ENCODE peak calls at places on chromosomes 16 and 17, in seven cellular contexts. One of them, this sample, is unnamed.

GRCh38 chr16:28823291-28823718 is 506 bp downstream of the ATXN2L start:
- DNase-seq in WTC11: peak
- DNase-seq in activated naive CD4-positive, alpha-beta T cell: peak
- DNase-seq in GM12865: no peak
- DNase-seq in non-pigmented ciliary epithelial cell: no peak
- DNase-seq in amniotic stem cell: no peak
- DNase-seq in left ventricle myocardium superior: peak
- DNase-seq in this sample: no peak

GRCh38 chr17:4249452-4250029 is 14.2 kb downstream of the ANKFY1 start:
- DNase-seq in non-pigmented ciliary epithelial cell: no peak
- DNase-seq in activated naive CD4-positive, alpha-beta T cell: no peak
- DNase-seq in amniotic stem cell: no peak
- DNase-seq in GM12865: peak
- DNase-seq in WTC11: no peak
- DNase-seq in left ventricle myocardium superior: no peak
- DNase-seq in this sample: no peak

GRCh38 chr17:4827399-4827798 is 5.7 kb upstream of the MINK1 start:
- DNase-seq in WTC11: no peak
- DNase-seq in left ventricle myocardium superior: no peak
- DNase-seq in amniotic stem cell: no peak
- DNase-seq in non-pigmented ciliary epithelial cell: no peak
- DNase-seq in GM12865: no peak
- DNase-seq in activated naive CD4-positive, alpha-beta T cell: no peak
- DNase-seq in this sample: no peak

GRCh38 chr16:83738926-83739503 is 68.8 kb upstream of the HSBP1 start:
- DNase-seq in amniotic stem cell: no peak
- DNase-seq in left ventricle myocardium superior: no peak
- DNase-seq in non-pigmented ciliary epithelial cell: peak
- DNase-seq in activated naive CD4-positive, alpha-beta T cell: no peak
- DNase-seq in WTC11: no peak
- DNase-seq in GM12865: no peak
- DNase-seq in this sample: no peak

GRCh38 chr16:11797957-11798299 is 870 bp upstream of the ZC3H7A start:
- DNase-seq in GM12865: peak
- DNase-seq in WTC11: no peak
- DNase-seq in left ventricle myocardium superior: no peak
- DNase-seq in amniotic stem cell: no peak
- DNase-seq in activated naive CD4-positive, alpha-beta T cell: no peak
- DNase-seq in non-pigmented ciliary epithelial cell: no peak
- DNase-seq in this sample: no peak

GRCh38 chr16:88686062-88686438 is 257 bp downstream of the SNAI3 start:
- DNase-seq in left ventricle myocardium superior: peak
- DNase-seq in amniotic stem cell: no peak
- DNase-seq in non-pigmented ciliary epithelial cell: no peak
- DNase-seq in activated naive CD4-positive, alpha-beta T cell: no peak
- DNase-seq in GM12865: no peak
- DNase-seq in WTC11: no peak
- DNase-seq in this sample: no peak

GRCh38 chr16:70162041-70162451 is 11.5 kb upstream of the CLEC18C start:
- DNase-seq in amniotic stem cell: peak
- DNase-seq in left ventricle myocardium superior: no peak
- DNase-seq in GM12865: no peak
- DNase-seq in non-pigmented ciliary epithelial cell: peak
- DNase-seq in WTC11: no peak
- DNase-seq in activated naive CD4-positive, alpha-beta T cell: no peak
- DNase-seq in this sample: peak

GRCh38 chr17:4208228-4208627 is 55.6 kb downstream of the ANKFY1 start:
- DNase-seq in amniotic stem cell: no peak
- DNase-seq in left ventricle myocardium superior: no peak
- DNase-seq in non-pigmented ciliary epithelial cell: no peak
- DNase-seq in WTC11: no peak
- DNase-seq in activated naive CD4-positive, alpha-beta T cell: no peak
- DNase-seq in GM12865: no peak
- DNase-seq in this sample: no peak

GRCh38 chr16:11104168-11105037 is 151.6 kb downstream of the SOCS1 start:
- DNase-seq in amniotic stem cell: no peak
- DNase-seq in WTC11: no peak
- DNase-seq in non-pigmented ciliary epithelial cell: no peak
- DNase-seq in GM12865: no peak
- DNase-seq in left ventricle myocardium superior: no peak
- DNase-seq in activated naive CD4-positive, alpha-beta T cell: no peak
- DNase-seq in this sample: no peak

GRCh38 chr16:53666816-53667415 is 36.7 kb downstream of the RPGRIP1L start:
- DNase-seq in left ventricle myocardium superior: no peak
- DNase-seq in GM12865: no peak
- DNase-seq in amniotic stem cell: no peak
- DNase-seq in non-pigmented ciliary epithelial cell: no peak
- DNase-seq in activated naive CD4-positive, alpha-beta T cell: no peak
- DNase-seq in WTC11: no peak
- DNase-seq in this sample: no peak

GRCh38 chr17:72182256-72182890 is 61.6 kb downstream of the SOX9 start:
- DNase-seq in amniotic stem cell: no peak
- DNase-seq in WTC11: no peak
- DNase-seq in activated naive CD4-positive, alpha-beta T cell: no peak
- DNase-seq in GM12865: no peak
- DNase-seq in non-pigmented ciliary epithelial cell: no peak
- DNase-seq in left ventricle myocardium superior: no peak
- DNase-seq in this sample: no peak

GRCh38 chr17:10059684-10060211 is 138.7 kb downstream of the GAS7 start:
- DNase-seq in non-pigmented ciliary epithelial cell: no peak
- DNase-seq in amniotic stem cell: no peak
- DNase-seq in WTC11: no peak
- DNase-seq in left ventricle myocardium superior: peak
- DNase-seq in GM12865: peak
- DNase-seq in activated naive CD4-positive, alpha-beta T cell: no peak
- DNase-seq in this sample: no peak

GRCh38 chr16:85637808-85638186 is 24.7 kb downstream of the GSE1 start:
- DNase-seq in non-pigmented ciliary epithelial cell: no peak
- DNase-seq in left ventricle myocardium superior: peak
- DNase-seq in amniotic stem cell: no peak
- DNase-seq in GM12865: no peak
- DNase-seq in activated naive CD4-positive, alpha-beta T cell: no peak
- DNase-seq in WTC11: no peak
- DNase-seq in this sample: no peak

GRCh38 chr16:71883193-71883848 is 661 bp downstream of the ZNF821 start:
- DNase-seq in amniotic stem cell: no peak
- DNase-seq in non-pigmented ciliary epithelial cell: no peak
- DNase-seq in GM12865: peak
- DNase-seq in left ventricle myocardium superior: peak
- DNase-seq in WTC11: peak
- DNase-seq in activated naive CD4-positive, alpha-beta T cell: no peak
- DNase-seq in this sample: no peak

GRCh38 chr16:11670171-11671131 is 2.2 kb downstream of the SNN start:
- DNase-seq in non-pigmented ciliary epithelial cell: no peak
- DNase-seq in GM12865: peak
- DNase-seq in WTC11: no peak
- DNase-seq in left ventricle myocardium superior: no peak
- DNase-seq in amniotic stem cell: no peak
- DNase-seq in activated naive CD4-positive, alpha-beta T cell: no peak
- DNase-seq in this sample: no peak

GRCh38 chr17:29158515-29159275 is 21.5 kb downstream of the MYO18A start:
- DNase-seq in left ventricle myocardium superior: no peak
- DNase-seq in GM12865: no peak
- DNase-seq in WTC11: no peak
- DNase-seq in non-pigmented ciliary epithelial cell: no peak
- DNase-seq in amniotic stem cell: no peak
- DNase-seq in activated naive CD4-positive, alpha-beta T cell: no peak
- DNase-seq in this sample: no peak

GRCh38 chr16:57004387-57005250 is 15.3 kb downstream of the NLRC5 start:
- DNase-seq in activated naive CD4-positive, alpha-beta T cell: no peak
- DNase-seq in WTC11: no peak
- DNase-seq in non-pigmented ciliary epithelial cell: no peak
- DNase-seq in GM12865: peak
- DNase-seq in left ventricle myocardium superior: no peak
- DNase-seq in amniotic stem cell: no peak
- DNase-seq in this sample: no peak

This sample was measured in Panc1.